ENCODE peak calls at places on chromosomes 1 and 21, in nine cellular contexts. S is right cardiac atrium, K is pancreas, V is HAP-1, B is body of pancreas, O is IMR-90, E is uterus, C is sigmoid colon, Q is GM23248. D is an unnamed sample.

GRCh38 chr1:202160377-202160940 is at the start of gene PTPN7:
- DNase-seq in S (no peak), K (no peak), V (no peak), B (no peak), O (no peak), E (no peak), C (no peak), Q (no peak), D (no peak)

GRCh38 chr1:227777156-227777555 is 38.3 kb upstream of the PRSS38 start:
- DNase-seq in S (no peak), K (no peak), V (no peak), B (no peak), O (no peak), E (no peak), C (peak; percentile 65), Q (no peak), D (no peak)

GRCh38 chr1:239856924-239857323 is 234.8 kb upstream of the FMN2 start:
- DNase-seq in S (no peak), K (no peak), V (no peak), B (no peak), O (no peak), E (no peak), C (no peak), Q (no peak), D (no peak)

GRCh38 chr1:45499415-45499769 is 481 bp downstream of the CCDC163 start:
- DNase-seq in S (no peak), K (no peak), V (no peak), B (peak; percentile 25), O (no peak), E (no peak), C (peak; percentile 24), Q (no peak), D (peak; percentile 32)

GRCh38 chr1:184035719-184036516 is 1.6 kb downstream of the COLGALT2 start:
- DNase-seq in S (no peak), K (no peak), V (peak; percentile 36), B (no peak), O (no peak), E (no peak), C (peak; percentile 81), Q (peak; percentile 28), D (no peak)

GRCh38 chr1:83029050-83029449 is 969.9 kb downstream of the TTLL7 start:
- DNase-seq in S (no peak), K (no peak), V (peak; percentile 10), B (no peak), O (no peak), E (no peak), C (no peak), Q (no peak), D (no peak)

GRCh38 chr1:113912594-113913311 is 7.6 kb downstream of the DCLRE1B start:
- DNase-seq in S (peak; percentile 47), K (peak; percentile 53), V (no peak), B (peak; percentile 56), O (peak; percentile 88), E (peak; percentile 24), C (no peak), Q (peak; percentile 67), D (peak; percentile 34)

GRCh38 chr21:34836933-34837505 is 168.2 kb downstream of the CLIC6 start:
- DNase-seq in S (no peak), K (no peak), V (no peak), B (no peak), O (no peak), E (no peak), C (no peak), Q (peak; percentile 53), D (peak; percentile 32)

GRCh38 chr1:212782422-212783154 is 9.0 kb downstream of the NSL1 start:
- DNase-seq in S (no peak), K (no peak), V (no peak), B (no peak), O (peak; percentile 69), E (no peak), C (no peak), Q (peak; percentile 65), D (peak; percentile 73)

GRCh38 chr1:2203671-2204383 is 9.3 kb upstream of the FAAP20 start:
- DNase-seq in S (no peak), K (no peak), V (no peak), B (no peak), O (no peak), E (no peak), C (peak; percentile 76), Q (no peak), D (no peak)

GRCh38 chr1:89622895-89623294 is 10.0 kb upstream of the LRRC8C start:
- DNase-seq in S (no peak), K (no peak), V (no peak), B (no peak), O (peak; percentile 38), E (no peak), C (no peak), Q (no peak), D (peak; percentile 42)

GRCh38 chr1:6185635-6186382 is 5.7 kb upstream of the CHD5 start:
- DNase-seq in S (no peak), K (no peak), V (peak; percentile 61), B (no peak), O (peak; percentile 41), E (no peak), C (no peak), Q (peak; percentile 62), D (peak; percentile 76)

GRCh38 chr21:33760641-33761103 is 118.4 kb downstream of the ITSN1 start:
- DNase-seq in S (no peak), K (no peak), V (no peak), B (no peak), O (peak; percentile 86), E (no peak), C (no peak), Q (peak; percentile 66), D (peak; percentile 69)

GRCh38 chr1:21879928-21880618 is 57.0 kb downstream of the HSPG2 start:
- DNase-seq in S (no peak), K (no peak), V (no peak), B (no peak), O (no peak), E (no peak), C (no peak), Q (no peak), D (no peak)
- H3K9me3 ChIP-seq in S (no peaks in the 10 kb centered on the region), K (no peaks in the 10 kb centered on the region), V (no peaks in the 10 kb centered on the region), B (no peaks in the 10 kb centered on the region), O (no peaks in the 10 kb centered on the region), E (no peaks in the 10 kb centered on the region), C (no peaks in the 10 kb centered on the region), Q (no peaks in the 10 kb centered on the region), D (no peaks in the 10 kb centered on the region)

GRCh38 chr1:17669866-17670451 is 85.2 kb upstream of the ACTL8 start:
- DNase-seq in S (peak; percentile 32), K (no peak), V (no peak), B (no peak), O (no peak), E (no peak), C (no peak), Q (no peak), D (no peak)

GRCh38 chr1:17669305-17669704 is 85.8 kb upstream of the ACTL8 start:
- DNase-seq in S (no peak), K (no peak), V (no peak), B (no peak), O (no peak), E (no peak), C (no peak), Q (no peak), D (no peak)

GRCh38 chr1:17671741-17672140 is 83.4 kb upstream of the ACTL8 start:
- DNase-seq in S (no peak), K (no peak), V (peak; percentile 36), B (no peak), O (no peak), E (no peak), C (no peak), Q (no peak), D (no peak)

GRCh38 chr1:17671314-17671705 is 83.8 kb upstream of the ACTL8 start:
- DNase-seq in S (no peak), K (no peak), V (no peak), B (no peak), O (no peak), E (no peak), C (no peak), Q (no peak), D (no peak)

DNA sequence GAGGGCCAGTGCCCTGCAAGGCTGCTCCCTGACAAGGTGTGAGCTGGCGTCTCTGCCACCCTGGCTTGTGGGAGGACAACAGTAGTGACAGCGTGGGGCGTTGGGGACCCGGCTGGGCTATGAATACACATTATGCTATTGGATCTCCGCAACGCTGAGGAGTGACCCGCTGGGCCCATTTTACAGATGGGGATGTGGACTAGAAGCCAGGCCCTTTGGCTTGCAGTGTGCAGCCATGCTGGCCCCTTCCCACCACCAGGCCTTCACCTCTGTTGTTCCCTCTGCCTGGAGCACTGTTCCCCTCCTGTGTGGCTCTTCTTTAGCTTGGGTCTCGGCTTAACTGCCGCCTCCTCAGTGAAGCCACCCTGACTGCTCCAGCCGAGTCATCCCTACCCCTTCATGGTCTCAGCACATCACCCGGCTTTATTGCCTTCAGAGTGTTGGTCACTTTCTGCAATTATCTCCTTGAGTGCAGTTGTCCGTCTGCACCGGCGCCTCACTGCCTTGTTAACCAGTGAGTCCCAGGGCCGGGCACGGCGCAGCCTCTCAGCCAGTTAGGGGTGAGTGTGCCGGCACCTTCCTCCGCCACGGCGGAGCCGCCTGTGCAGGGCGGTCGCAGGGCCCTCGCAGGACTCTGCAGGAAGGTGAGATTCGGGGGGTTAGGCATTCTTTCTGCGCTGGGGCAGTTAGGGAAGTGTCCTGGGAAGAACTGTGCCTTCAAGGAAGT is 84.4 kb upstream of the ACTL8 start:
- DNase-seq in S (no peak), K (no peak), V (no peak), B (no peak), O (no peak), E (no peak), C (no peak), Q (no peak), D (no peak)
- H3K4me3 ChIP-seq in S (no peak overlapping the region), K (no peak overlapping the region), V (no peak overlapping the region), B (no peak overlapping the region), O (no peak overlapping the region), E (no peak overlapping the region), C (no peak overlapping the region), Q (no peak overlapping the region), D (no peak overlapping the region)

GRCh38 chr21:20443558-20444155 is 554.6 kb upstream of the NCAM2 start:
- DNase-seq in S (no peak), K (no peak), V (no peak), B (no peak), O (no peak), E (no peak), C (no peak), Q (no peak), D (no peak)

GRCh38 chr21:20451051-20451450 is 547.2 kb upstream of the NCAM2 start:
- DNase-seq in S (no peak), K (no peak), V (no peak), B (no peak), O (no peak), E (no peak), C (no peak), Q (no peak), D (no peak)

DNA sequence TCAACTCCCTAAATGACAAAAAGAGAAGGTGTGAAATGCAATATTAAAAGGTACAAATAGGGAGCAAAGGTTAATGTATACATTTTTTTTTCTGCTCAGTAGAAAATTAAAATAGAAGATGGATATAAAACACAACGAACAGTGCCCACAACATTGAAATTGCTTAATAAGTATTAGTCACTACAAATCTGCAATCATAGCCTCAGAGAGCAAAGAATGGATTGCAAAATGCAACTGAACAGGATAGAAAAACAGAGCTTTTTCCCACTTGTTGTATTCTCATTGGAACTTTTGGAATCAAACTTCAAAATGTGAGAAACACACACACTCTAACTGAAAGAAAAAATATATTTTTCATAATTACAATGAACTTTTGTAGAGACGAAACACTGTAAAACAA is 552.2 kb upstream of the NCAM2 start:
- DNase-seq in S (no peak), K (no peak), V (no peak), B (no peak), O (no peak), E (no peak), C (no peak), Q (no peak), D (no peak)
- H3K9me3 ChIP-seq in S (no peaks in the 10 kb centered on the region), K (no peaks in the 10 kb centered on the region), V (no peaks in the 10 kb centered on the region), B (no peaks in the 10 kb centered on the region), O (peaks cover 9% of the 10 kb centered on the region), E (no peaks in the 10 kb centered on the region), C (no peaks in the 10 kb centered on the region), Q (no peaks in the 10 kb centered on the region), D (no peaks in the 10 kb centered on the region)

GRCh38 chr1:110070282-110070967 is at the start of gene ALX3:
- DNase-seq in S (no peak), K (no peak), V (no peak), B (no peak), O (no peak), E (no peak), C (no peak), Q (no peak), D (peak; percentile 39)
- H3K4me3 ChIP-seq in S (peak within 1 kb of the TSS; percentile 40), K (peak within 1 kb of the TSS; percentile 14), V (no peak within 1 kb of the TSS), B (no peak within 1 kb of the TSS), O (no peak within 1 kb of the TSS), E (peak within 1 kb of the TSS; percentile 22), C (peak within 1 kb of the TSS; percentile 13), Q (no peak within 1 kb of the TSS), D (no peak within 1 kb of the TSS)

D was measured in adipocyte.